ENCODE peak calls at places on chromosomes 13 and 19, in seven cellular contexts. I is NCI-H774; P is upper lobe of right lung; V is EH; Z is SK-MEL-5; Q is activated naive CD4-positive, alpha-beta T cell treated with Interleukin-2 at 50 U/mL for 16 hours; T is fibroblast of mammary gland. E is an unnamed sample.

GRCh38 chr19:49073514-49074378 is 1.2 kb upstream of the KCNA7 start:
- DNase-seq in I (no peak), P (no peak), V (peak; percentile 46), Z (peak; percentile 61), Q (no peak), T (peak; percentile 18), E (no peak)

GRCh38 chr19:17109962-17110598 is 34.5 kb downstream of the MYO9B start:
- DNase-seq in I (no peak), P (peak; percentile 90), V (no peak), Z (no peak), Q (no peak), T (no peak), E (peak; percentile 88)

GRCh38 chr13:91572439-91572838 is 174.0 kb downstream of the GPC5 start:
- DNase-seq in I (no peak), P (no peak), V (no peak), Z (no peak), Q (no peak), T (no peak), E (no peak)

GRCh38 chr13:46345400-46345799 is 41.7 kb downstream of the RUBCNL start:
- DNase-seq in I (no peak), P (no peak), V (no peak), Z (peak; percentile 62), Q (no peak), T (no peak), E (no peak)

GRCh38 chr13:59458908-59459579 is 704.7 kb downstream of the DIAPH3 start:
- DNase-seq in I (no peak), P (no peak), V (peak; percentile 91), Z (no peak), Q (no peak), T (peak; percentile 41), E (no peak)

GRCh38 chr13:45602183-45602582 is 13.4 kb downstream of the ERICH6B start:
- DNase-seq in I (no peak), P (no peak), V (no peak), Z (no peak), Q (no peak), T (no peak), E (no peak)

GRCh38 chr13:29849071-29849541 is 1.3 kb downstream of the UBL3 start:
- DNase-seq in I (no peak), P (no peak), V (peak; percentile 48), Z (peak; percentile 46), Q (peak; percentile 37), T (peak; percentile 39), E (peak; percentile 23)

GRCh38 chr13:39876258-39876657 is 220.8 kb downstream of the COG6 start:
- DNase-seq in I (no peak), P (no peak), V (peak; percentile 96), Z (no peak), Q (no peak), T (peak; percentile 98), E (no peak)

GRCh38 chr19:14533450-14533849 is 4.1 kb downstream of the TECR start:
- DNase-seq in I (no peak), P (no peak), V (no peak), Z (no peak), Q (no peak), T (no peak), E (no peak)

GRCh38 chr13:36154567-36155231 is 23.5 kb upstream of the DCLK1 start:
- DNase-seq in I (no peak), P (no peak), V (peak; percentile 72), Z (no peak), Q (no peak), T (no peak), E (no peak)

GRCh38 chr13:28741080-28741479 is 22.3 kb upstream of the SLC46A3 start:
- DNase-seq in I (no peak), P (no peak), V (peak; percentile 52), Z (no peak), Q (no peak), T (peak; percentile 32), E (no peak)

GRCh38 chr13:30705672-30706071 is 29.7 kb upstream of the ALOX5AP start:
- DNase-seq in I (no peak), P (no peak), V (no peak), Z (no peak), Q (no peak), T (no peak), E (no peak)

GRCh38 chr19:30318936-30319335 is 53.2 kb upstream of the ZNF536 start:
- DNase-seq in I (no peak), P (no peak), V (no peak), Z (no peak), Q (no peak), T (no peak), E (no peak)

GRCh38 chr13:66218583-66218982 is 1011.6 kb downstream of the PCDH9 start:
- DNase-seq in I (no peak), P (no peak), V (no peak), Z (no peak), Q (no peak), T (no peak), E (no peak)

GRCh38 chr13:22012676-22013075 is 341.8 kb downstream of the FGF9 start:
- DNase-seq in I (peak; percentile 22), P (no peak), V (no peak), Z (no peak), Q (no peak), T (no peak), E (no peak)

GRCh38 chr13:36764957-36765356 is 54.1 kb upstream of the RFXAP start:
- DNase-seq in I (no peak), P (no peak), V (peak; percentile 6), Z (peak; percentile 27), Q (no peak), T (no peak), E (no peak)

GRCh38 chr19:35265126-35265995 is 3.4 kb upstream of the USF2 start:
- DNase-seq in I (no peak), P (peak; percentile 51), V (no peak), Z (no peak), Q (no peak), T (peak; percentile 25), E (no peak)

GRCh38 chr13:87123987-87124784 is 547.0 kb upstream of the SLITRK5 start:
- DNase-seq in I (no peak), P (no peak), V (peak; percentile 0), Z (peak; percentile 65), Q (no peak), T (peak; percentile 98), E (no peak)

GRCh38 chr19:17944301-17944700 is 11.5 kb downstream of the CCDC124 start:
- DNase-seq in I (no peak), P (no peak), V (peak; percentile 84), Z (no peak), Q (no peak), T (peak; percentile 89), E (no peak)

GRCh38 chr19:38551450-38551813 is 66.3 kb downstream of the MAP4K1 start:
- DNase-seq in I (no peak), P (no peak), V (no peak), Z (no peak), Q (peak; percentile 73), T (no peak), E (peak; percentile 56)

GRCh38 chr19:38216785-38217746 is 7.0 kb downstream of the DPF1 start:
- DNase-seq in I (no peak), P (no peak), V (no peak), Z (no peak), Q (no peak), T (no peak), E (no peak)

GRCh38 chr19:18954094-18954493 is 13.1 kb upstream of the HOMER3 start:
- DNase-seq in I (no peak), P (no peak), V (no peak), Z (no peak), Q (no peak), T (no peak), E (no peak)

GRCh38 chr19:1027953-1028902 is 1.8 kb downstream of the CNN2 start:
- DNase-seq in I (peak; percentile 35), P (peak; percentile 90), V (peak; percentile 98), Z (no peak), Q (peak; percentile 55), T (peak; percentile 95), E (peak; percentile 75)